ENCODE peak calls at places on chromosome 14, in four cellular contexts. V is G401; J is osteocyte; W is stimulated activated CD4-positive, alpha-beta T cell treated with anti-CD3 and anti-CD28 coated beads, Interleukin-2, amount 100 ng/mL, for 48 hours. F is an unnamed sample.

GRCh38 chr14:58749066-58749669 is 111.4 kb downstream of the DACT1 start:
- DNase-seq in V (no peak), J (no peak), W (peak), F (peak)

GRCh38 chr14:93538411-93538810 is 107.7 kb downstream of the UNC79 start:
- DNase-seq in V (no peak), J (no peak), W (no peak), F (no peak)

GRCh38 chr14:96630281-96630680 is 128.1 kb downstream of the PAPOLA start:
- DNase-seq in V (no peak), J (peak), W (no peak), F (no peak)

GRCh38 chr14:63551338-63551737 is 8.2 kb upstream of the PPP2R5E start:
- DNase-seq in V (no peak), J (peak), W (no peak), F (no peak)

GRCh38 chr14:102911541-102911951 is 10.9 kb upstream of the AMN start:
- DNase-seq in V (no peak), J (no peak), W (no peak), F (no peak)

GRCh38 chr14:103561381-103562134 is 899 bp downstream of the BAG5 start:
- DNase-seq in V (no peak), J (no peak), W (peak), F (no peak)

GRCh38 chr14:104240426-104241157 is 102.2 kb downstream of the KIF26A start:
- DNase-seq in V (no peak), J (peak), W (no peak), F (no peak)

GRCh38 chr14:73755434-73756014 is 41.3 kb upstream of the PNMA1 start:
- DNase-seq in V (no peak), J (no peak), W (no peak), F (peak)

GRCh38 chr14:101972126-101972785 is 7.9 kb downstream of the DYNC1H1 start:
- DNase-seq in V (peak), J (peak), W (no peak), F (peak)

GRCh38 chr14:61642246-61642982 is 52.9 kb upstream of the HIF1A start:
- DNase-seq in V (no peak), J (no peak), W (no peak), F (no peak)

GRCh38 chr14:24631749-24632335 is 2.1 kb downstream of the GZMB start:
- DNase-seq in V (no peak), J (no peak), W (no peak), F (no peak)

GRCh38 chr14:91269076-91269991 is 24.8 kb upstream of the GPR68 start:
- DNase-seq in V (peak), J (no peak), W (no peak), F (no peak)

GRCh38 chr14:105376521-105377440 is 21.6 kb upstream of the TEX22 start:
- DNase-seq in V (no peak), J (no peak), W (no peak), F (no peak)

GRCh38 chr14:104805326-104805678 is 4.4 kb downstream of the ZBTB42 start:
- DNase-seq in V (no peak), J (peak), W (no peak), F (no peak)

GRCh38 chr14:90940318-90940962 is 120.0 kb downstream of the RPS6KA5 start:
- DNase-seq in V (peak), J (no peak), W (no peak), F (no peak)

GRCh38 chr14:36553650-36554260 is 28.7 kb downstream of the NKX2-8 start:
- DNase-seq in V (peak), J (no peak), W (no peak), F (peak)

GRCh38 chr14:92037989-92038388 is 1.9 kb downstream of the TRIP11 start:
- DNase-seq in V (no peak), J (no peak), W (no peak), F (no peak)

GRCh38 chr14:101927859-101928258 is 36.5 kb upstream of the DYNC1H1 start:
- DNase-seq in V (no peak), J (no peak), W (no peak), F (peak)

GRCh38 chr14:37061697-37062096 is 110.7 kb downstream of the SLC25A21 start:
- DNase-seq in V (no peak), J (no peak), W (no peak), F (no peak)

GRCh38 chr14:61750708-61751474 is 11.3 kb upstream of the SNAPC1 start:
- DNase-seq in V (peak), J (no peak), W (peak), F (peak)

GRCh38 chr14:101313268-101313667 is 248.0 kb upstream of the DIO3 start:
- DNase-seq in V (no peak), J (no peak), W (no peak), F (no peak)

GRCh38 chr14:24430682-24431568 is 1.2 kb downstream of the KHNYN start:
- DNase-seq in V (peak), J (no peak), W (peak), F (no peak)

GRCh38 chr14:58736606-58737005 is 98.8 kb downstream of the DACT1 start:
- DNase-seq in V (no peak), J (no peak), W (no peak), F (no peak)

GRCh38 chr14:96299441-96299840 is 43.4 kb downstream of the BDKRB1 start:
- DNase-seq in V (no peak), J (no peak), W (no peak), F (peak)

GRCh38 chr14:91253795-91254323 is 9.4 kb upstream of the GPR68 start:
- DNase-seq in V (peak), J (no peak), W (no peak), F (no peak)

GRCh38 chr14:40199101-40199500 is 766.9 kb upstream of the FBXO33 start:
- DNase-seq in V (no peak), J (no peak), W (no peak), F (no peak)

GRCh38 chr14:69612014-69612758 is 790 bp downstream of the SUSD6 start:
- DNase-seq in V (peak), J (no peak), W (no peak), F (peak)

GRCh38 chr14:69268763-69269162 is 8.8 kb downstream of the GALNT16 start:
- DNase-seq in V (no peak), J (no peak), W (no peak), F (no peak)

GRCh38 chr14:23478109-23478698 is 8.7 kb downstream of the NGDN start:
- DNase-seq in V (peak), J (no peak), W (peak), F (peak)

GRCh38 chr14:55944757-55945156 is 173.5 kb upstream of the PELI2 start:
- DNase-seq in V (no peak), J (no peak), W (no peak), F (no peak)

F was measured in pons.